ENCODE peak calls at places on chromosomes 1 and 21, in four cellular contexts. One of them, this sample, is unnamed.

GRCh38 chr1:59506952-59507351 is 210.1 kb downstream of the FGGY start:
- DNase-seq in neural crest cell: no peak
- DNase-seq in dorsolateral prefrontal cortex: no peak
- DNase-seq in stomach: no peak
- DNase-seq in this sample: no peak

GRCh38 chr1:30908446-30908885 is at the start of gene SDC3:
- DNase-seq in neural crest cell: no peak
- DNase-seq in stomach: peak; percentile 40
- DNase-seq in dorsolateral prefrontal cortex: no peak
- DNase-seq in this sample: no peak

GRCh38 chr21:44996983-44997936 is 57.4 kb downstream of the SLX9 start:
- DNase-seq in stomach: no peak
- DNase-seq in neural crest cell: no peak
- DNase-seq in dorsolateral prefrontal cortex: no peak
- DNase-seq in this sample: no peak

GRCh38 chr1:50427086-50427817 is 4.0 kb upstream of the DMRTA2 start:
- DNase-seq in stomach: no peak
- DNase-seq in dorsolateral prefrontal cortex: no peak
- DNase-seq in neural crest cell: no peak
- DNase-seq in this sample: no peak

GRCh38 chr1:61472876-61473275 is 252.1 kb downstream of the TM2D1 start:
- DNase-seq in neural crest cell: no peak
- DNase-seq in stomach: no peak
- DNase-seq in dorsolateral prefrontal cortex: no peak
- DNase-seq in this sample: no peak

GRCh38 chr21:39972976-39973375 is 105.7 kb downstream of the PCP4 start:
- DNase-seq in neural crest cell: no peak
- DNase-seq in stomach: no peak
- DNase-seq in dorsolateral prefrontal cortex: no peak
- DNase-seq in this sample: no peak

GRCh38 chr1:229406798-229407197 is 27.1 kb downstream of the ACTA1 start:
- DNase-seq in stomach: no peak
- DNase-seq in dorsolateral prefrontal cortex: no peak
- DNase-seq in neural crest cell: peak; percentile 31
- DNase-seq in this sample: no peak

GRCh38 chr21:31479714-31480113 is 135.7 kb upstream of the TIAM1 start:
- DNase-seq in dorsolateral prefrontal cortex: no peak
- DNase-seq in neural crest cell: no peak
- DNase-seq in stomach: no peak
- DNase-seq in this sample: no peak

GRCh38 chr1:183932412-183932811 is 105.1 kb downstream of the COLGALT2 start:
- DNase-seq in stomach: peak; percentile 31
- DNase-seq in dorsolateral prefrontal cortex: peak; percentile 86
- DNase-seq in neural crest cell: no peak
- DNase-seq in this sample: no peak

GRCh38 chr1:230153655-230154296 is 86.7 kb downstream of the GALNT2 start:
- DNase-seq in dorsolateral prefrontal cortex: no peak
- DNase-seq in neural crest cell: peak; percentile 54
- DNase-seq in stomach: no peak
- DNase-seq in this sample: no peak

GRCh38 chr1:29454616-29455380 is 218.5 kb downstream of the PTPRU start:
- DNase-seq in stomach: no peak
- DNase-seq in dorsolateral prefrontal cortex: no peak
- DNase-seq in neural crest cell: no peak
- DNase-seq in this sample: no peak

GRCh38 chr1:2233997-2234761 is 6.1 kb downstream of the SKI start:
- DNase-seq in neural crest cell: no peak
- DNase-seq in dorsolateral prefrontal cortex: peak; percentile 73
- DNase-seq in stomach: peak; percentile 77
- DNase-seq in this sample: no peak

GRCh38 chr1:40944841-40945430 is 34.6 kb upstream of the CTPS1 start:
- DNase-seq in neural crest cell: no peak
- DNase-seq in dorsolateral prefrontal cortex: no peak
- DNase-seq in stomach: peak; percentile 53
- DNase-seq in this sample: no peak

GRCh38 chr1:64042331-64043100 is 160.9 kb upstream of the UBE2U start:
- DNase-seq in neural crest cell: no peak
- DNase-seq in stomach: peak; percentile 57
- DNase-seq in dorsolateral prefrontal cortex: no peak
- DNase-seq in this sample: no peak

GRCh38 chr1:32273389-32274208 is 18.3 kb upstream of the HDAC1 start:
- DNase-seq in dorsolateral prefrontal cortex: no peak
- DNase-seq in neural crest cell: no peak
- DNase-seq in stomach: peak; percentile 46
- DNase-seq in this sample: no peak

GRCh38 chr1:25640646-25641328 is 24.2 kb downstream of the MAN1C1 start:
- DNase-seq in dorsolateral prefrontal cortex: no peak
- DNase-seq in neural crest cell: no peak
- DNase-seq in stomach: no peak
- DNase-seq in this sample: no peak

DNA sequence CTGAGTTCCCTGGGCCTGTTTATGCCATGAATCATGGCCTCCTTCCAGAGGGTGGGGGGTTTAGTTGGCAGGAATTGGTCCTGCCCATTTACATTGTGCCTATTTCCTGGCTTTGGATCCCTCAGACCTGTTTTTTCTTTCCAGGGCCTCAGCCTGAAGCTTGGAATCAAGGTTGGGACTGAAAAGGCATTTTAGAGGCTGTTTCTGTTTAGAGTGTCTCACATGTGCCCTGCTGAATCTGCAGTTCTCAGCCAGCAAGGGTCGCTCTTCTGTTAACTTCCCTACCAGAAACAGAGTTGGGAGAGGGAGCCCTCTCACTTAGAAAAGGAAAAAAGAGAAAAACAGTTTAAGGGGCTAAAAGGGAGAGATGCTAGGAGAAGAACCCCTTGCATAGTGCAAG is 191.1 kb downstream of the PTPRC start:
- DNase-seq in stomach: no peak
- DNase-seq in dorsolateral prefrontal cortex: no peak
- DNase-seq in neural crest cell: no peak
- DNase-seq in this sample: no peak
- TF ChIP-seq CTCF in stomach: no peak
- TF ChIP-seq CTCF in dorsolateral prefrontal cortex: no peak
- TF ChIP-seq CTCF in neural crest cell: peak; percentile 32
- TF ChIP-seq CTCF in this sample: peak; percentile 18

GRCh38 chr1:208465266-208465665 is 221.1 kb upstream of the PLXNA2 start:
- DNase-seq in neural crest cell: no peak
- DNase-seq in dorsolateral prefrontal cortex: no peak
- DNase-seq in stomach: no peak
- DNase-seq in this sample: no peak

GRCh38 chr1:208461680-208462079 is 217.5 kb upstream of the PLXNA2 start:
- DNase-seq in dorsolateral prefrontal cortex: no peak
- DNase-seq in stomach: no peak
- DNase-seq in neural crest cell: no peak
- DNase-seq in this sample: no peak

GRCh38 chr1:208467401-208467800 is 223.2 kb upstream of the PLXNA2 start:
- DNase-seq in stomach: no peak
- DNase-seq in neural crest cell: no peak
- DNase-seq in dorsolateral prefrontal cortex: no peak
- DNase-seq in this sample: no peak

GRCh38 chr1:208466054-208466590 is 221.9 kb upstream of the PLXNA2 start:
- DNase-seq in neural crest cell: no peak
- DNase-seq in stomach: no peak
- DNase-seq in dorsolateral prefrontal cortex: no peak
- DNase-seq in this sample: no peak
- TF ChIP-seq CTCF in neural crest cell: no peak
- TF ChIP-seq CTCF in stomach: no peak
- TF ChIP-seq CTCF in dorsolateral prefrontal cortex: no peak
- TF ChIP-seq CTCF in this sample: no peak

DNA sequence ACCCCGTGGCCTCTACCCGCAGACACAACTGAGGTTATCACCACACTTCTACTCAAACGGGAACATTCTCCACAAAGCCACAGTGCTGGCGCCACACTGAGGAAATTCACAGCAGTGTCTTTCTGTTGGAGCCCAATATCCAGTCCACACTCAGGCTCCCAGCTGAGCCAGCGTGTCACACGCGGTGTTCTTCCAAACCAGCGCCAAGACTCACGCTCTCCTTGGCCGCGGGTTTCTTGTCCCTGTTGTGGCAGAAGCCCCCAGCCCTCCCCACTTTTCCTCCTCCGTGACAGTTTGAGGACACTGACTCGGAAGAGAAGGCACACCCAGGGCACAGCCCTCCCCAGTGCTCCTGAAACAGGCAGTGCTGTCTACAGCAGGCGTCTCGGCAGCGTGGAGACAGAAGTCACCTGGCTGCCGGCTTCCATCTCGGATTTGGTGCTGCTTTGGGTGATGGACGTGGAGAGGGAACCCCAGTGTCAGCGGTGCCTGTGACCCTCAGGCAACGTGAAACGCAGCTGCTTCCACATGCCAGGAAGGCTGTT is 35.4 kb upstream of the AGPAT3 start:
- DNase-seq in stomach: no peak
- DNase-seq in neural crest cell: no peak
- DNase-seq in dorsolateral prefrontal cortex: no peak
- DNase-seq in this sample: no peak
- TF ChIP-seq CTCF in stomach: no peak
- TF ChIP-seq CTCF in neural crest cell: no peak
- TF ChIP-seq CTCF in dorsolateral prefrontal cortex: no peak
- TF ChIP-seq CTCF in this sample: no peak

DNA sequence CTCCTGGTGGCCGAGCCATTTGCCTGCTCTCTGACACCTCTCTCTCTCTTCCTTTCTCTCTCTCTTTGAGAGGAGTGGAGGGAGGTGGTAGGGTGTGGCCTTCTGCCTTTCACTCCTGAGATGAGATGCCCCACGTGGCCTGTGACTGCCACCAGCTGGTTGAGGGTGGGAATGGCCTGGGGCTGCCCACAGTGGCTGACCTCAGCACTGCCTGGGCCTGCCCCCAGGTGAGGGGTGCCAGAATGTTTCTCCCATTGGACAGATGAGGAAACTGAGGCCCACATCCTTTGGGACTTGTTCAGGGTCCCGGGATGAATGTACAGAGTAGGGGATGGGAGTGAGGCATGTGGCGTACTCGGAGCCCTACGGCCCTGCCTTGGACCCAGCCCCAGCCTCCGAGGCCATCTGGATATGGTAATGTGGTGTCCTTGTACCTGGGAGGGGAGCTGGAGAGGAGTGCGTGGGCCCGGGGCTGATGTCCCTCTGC is 12.7 kb upstream of the C1orf167 start:
- DNase-seq in neural crest cell: no peak
- DNase-seq in dorsolateral prefrontal cortex: no peak
- DNase-seq in stomach: peak; percentile 55
- DNase-seq in this sample: no peak
- TF ChIP-seq CTCF in neural crest cell: peak; percentile 51
- TF ChIP-seq CTCF in dorsolateral prefrontal cortex: peak; percentile 53
- TF ChIP-seq CTCF in stomach: no peak
- TF ChIP-seq CTCF in this sample: peak; percentile 31

GRCh38 chr1:232204269-232204668 is 425.7 kb downstream of the SIPA1L2 start:
- DNase-seq in dorsolateral prefrontal cortex: no peak
- DNase-seq in neural crest cell: no peak
- DNase-seq in stomach: no peak
- DNase-seq in this sample: no peak
- TF ChIP-seq CTCF in dorsolateral prefrontal cortex: no peak
- TF ChIP-seq CTCF in neural crest cell: no peak
- TF ChIP-seq CTCF in stomach: no peak
- TF ChIP-seq CTCF in this sample: no peak

GRCh38 chr1:21174638-21175323 is 1.9 kb downstream of the EIF4G3 start:
- DNase-seq in dorsolateral prefrontal cortex: no peak
- DNase-seq in neural crest cell: no peak
- DNase-seq in stomach: no peak
- DNase-seq in this sample: no peak

GRCh38 chr1:21175324-21175669 is 1.4 kb downstream of the EIF4G3 start:
- DNase-seq in neural crest cell: no peak
- DNase-seq in stomach: peak; percentile 49
- DNase-seq in dorsolateral prefrontal cortex: no peak
- DNase-seq in this sample: no peak

GRCh38 chr1:21174230-21174629 is 2.5 kb downstream of the EIF4G3 start:
- DNase-seq in neural crest cell: no peak
- DNase-seq in stomach: no peak
- DNase-seq in dorsolateral prefrontal cortex: no peak
- DNase-seq in this sample: no peak

GRCh38 chr1:21176589-21177555 is at the start of gene EIF4G3:
- DNase-seq in neural crest cell: peak; percentile 100
- DNase-seq in stomach: peak; percentile 99
- DNase-seq in dorsolateral prefrontal cortex: peak; percentile 98
- DNase-seq in this sample: peak; percentile 100

GRCh38 chr1:21175670-21176581 is 771 bp downstream of the EIF4G3 start:
- DNase-seq in neural crest cell: peak; percentile 23
- DNase-seq in stomach: peak; percentile 37
- DNase-seq in dorsolateral prefrontal cortex: no peak
- DNase-seq in this sample: peak; percentile 22
- TF ChIP-seq CTCF in neural crest cell: peak; percentile 26
- TF ChIP-seq CTCF in stomach: no peak
- TF ChIP-seq CTCF in dorsolateral prefrontal cortex: no peak
- TF ChIP-seq CTCF in this sample: no peak

DNA sequence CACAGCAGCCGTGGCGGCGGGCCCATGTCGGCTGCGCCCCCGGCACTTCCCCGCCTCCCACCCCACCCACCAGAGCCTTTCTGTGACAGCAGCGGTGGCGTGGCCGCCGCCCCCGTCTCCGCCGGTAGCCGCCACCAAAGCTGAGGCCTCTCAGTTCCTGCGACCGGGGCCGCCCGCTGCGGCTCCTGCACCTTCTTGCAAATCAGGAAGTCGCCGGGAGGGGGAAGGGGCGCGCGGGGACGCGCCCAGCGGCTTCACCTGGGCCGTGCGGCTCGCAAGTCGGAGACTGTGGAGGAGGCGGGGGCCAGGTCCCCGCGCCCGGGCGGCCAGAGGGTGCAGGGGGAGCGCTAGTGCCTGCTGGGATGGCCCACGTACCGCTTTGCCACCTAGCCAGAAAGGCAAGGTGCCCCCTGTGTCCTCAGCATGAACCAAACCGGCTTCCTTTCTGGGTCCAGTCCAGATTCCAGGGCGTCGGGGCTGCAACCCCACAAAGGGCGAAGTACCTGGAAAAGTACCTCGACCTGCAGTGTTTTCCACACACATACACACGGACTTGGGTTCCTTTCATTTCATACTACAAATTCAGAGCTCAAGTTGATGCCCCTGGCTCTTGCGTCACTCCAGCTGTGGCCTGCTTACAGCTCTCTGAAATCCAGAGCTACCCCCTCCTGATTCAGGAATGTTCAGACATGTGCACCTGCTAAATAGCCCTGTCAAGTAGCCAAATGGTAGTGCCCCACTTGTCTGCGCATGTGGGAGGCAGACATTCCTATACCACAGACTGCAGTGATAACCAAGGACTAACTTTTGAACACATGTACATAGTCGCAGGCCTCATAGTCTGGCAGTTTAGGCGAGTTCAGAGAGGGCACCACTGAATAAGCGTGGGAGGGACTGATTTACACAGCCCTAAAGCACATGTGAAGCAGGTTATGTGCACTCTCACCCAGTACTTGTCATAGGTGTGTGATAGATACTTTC is at the start of gene DENND1B:
- DNase-seq in dorsolateral prefrontal cortex: peak; percentile 50
- DNase-seq in stomach: peak; percentile 86
- DNase-seq in neural crest cell: peak; percentile 54
- DNase-seq in this sample: peak; percentile 82
- TF ChIP-seq CTCF in dorsolateral prefrontal cortex: no peak
- TF ChIP-seq CTCF in stomach: no peak
- TF ChIP-seq CTCF in neural crest cell: peak; percentile 40
- TF ChIP-seq CTCF in this sample: peak; percentile 41